ENCODE peak calls at places on chromosomes 12 and 14, in four cellular contexts. Z, N, F and R are unnamed samples.

GRCh38 chr14:24876996-24877395 is 173.0 kb downstream of the STXBP6 start:
- DNase-seq in Z (no peak), N (no peak), F (no peak), R (no peak)

GRCh38 chr14:94394594-94395305 is 6.3 kb upstream of the SERPINA1 start:
- DNase-seq in Z (peak; percentile 49), N (no peak), F (no peak), R (no peak)

GRCh38 chr12:75766263-75767160 is 255.1 kb upstream of the KRR1 start:
- DNase-seq in Z (no peak), N (no peak), F (no peak), R (no peak)

GRCh38 chr14:89990623-89991275 is 35.0 kb downstream of the TDP1 start:
- DNase-seq in Z (no peak), N (no peak), F (no peak), R (no peak)

GRCh38 chr14:61269321-61270083 is 11.6 kb downstream of the TMEM30B start:
- DNase-seq in Z (peak; percentile 69), N (peak; percentile 77), F (peak; percentile 64), R (peak; percentile 75)

GRCh38 chr12:116818341-116818856 is 62.8 kb downstream of the HRK start:
- DNase-seq in Z (peak; percentile 62), N (no peak), F (no peak), R (peak; percentile 71)

GRCh38 chr14:96762650-96763049 is 34.5 kb upstream of the VRK1 start:
- DNase-seq in Z (no peak), N (peak; percentile 27), F (no peak), R (no peak)

GRCh38 chr12:52186135-52186840 is 5.5 kb downstream of the KRT80 start:
- DNase-seq in Z (no peak), N (no peak), F (no peak), R (no peak)

GRCh38 chr14:101233016-101233355 is 328.3 kb upstream of the DIO3 start:
- DNase-seq in Z (no peak), N (no peak), F (no peak), R (peak; percentile 57)

GRCh38 chr12:67318786-67319185 is 49.6 kb downstream of the CAND1 start:
- DNase-seq in Z (no peak), N (no peak), F (no peak), R (no peak)

GRCh38 chr14:51465486-51465885 is 186.2 kb upstream of the FRMD6 start:
- DNase-seq in Z (no peak), N (no peak), F (no peak), R (no peak)

GRCh38 chr12:93002278-93003054 is 73.4 kb upstream of the EEA1 start:
- DNase-seq in Z (no peak), N (no peak), F (no peak), R (no peak)

GRCh38 chr12:54191126-54191525 is 2.3 kb upstream of the SMUG1 start:
- DNase-seq in Z (no peak), N (no peak), F (no peak), R (no peak)

GRCh38 chr12:51238037-51238509 is 553 bp upstream of the DAZAP2 start:
- DNase-seq in Z (no peak), N (no peak), F (no peak), R (no peak)

GRCh38 chr12:55728932-55729591 is at the start of gene CD63:
- DNase-seq in Z (peak; percentile 96), N (no peak), F (no peak), R (peak; percentile 98)

GRCh38 chr12:119576915-119577314 is 16.7 kb upstream of the TMEM233 start:
- DNase-seq in Z (no peak), N (no peak), F (no peak), R (no peak)

GRCh38 chr12:49673446-49674317 is 33.5 kb downstream of the FMNL3 start:
- DNase-seq in Z (peak; percentile 94), N (peak; percentile 76), F (no peak), R (peak; percentile 96)

GRCh38 chr14:74549588-74549987 is 56.0 kb downstream of the ISCA2 start:
- DNase-seq in Z (no peak), N (no peak), F (no peak), R (no peak)

GRCh38 chr12:115257791-115258190 is 573.8 kb upstream of the TBX3 start:
- DNase-seq in Z (no peak), N (peak; percentile 32), F (no peak), R (no peak)

GRCh38 chr12:95085612-95086011 is 12.2 kb upstream of the NR2C1 start:
- DNase-seq in Z (no peak), N (no peak), F (no peak), R (no peak)

GRCh38 chr14:20774258-20774657 is 6.1 kb downstream of the EDDM3B start:
- DNase-seq in Z (no peak), N (no peak), F (no peak), R (no peak)

GRCh38 chr12:111034148-111034910 is 114.0 kb upstream of the MYL2 start:
- DNase-seq in Z (no peak), N (no peak), F (no peak), R (no peak)

GRCh38 chr12:100927825-100928224 is 133.2 kb downstream of the ANO4 start:
- DNase-seq in Z (no peak), N (peak; percentile 19), F (no peak), R (no peak)

GRCh38 chr14:73503648-73504047 is 12.9 kb downstream of the RIOX1 start:
- DNase-seq in Z (no peak), N (no peak), F (no peak), R (no peak)

GRCh38 chr12:40224439-40225291 is at the start of gene LRRK2:
- DNase-seq in Z (peak; percentile 92), N (no peak), F (peak; percentile 7), R (peak; percentile 95)

GRCh38 chr12:53726342-53726741 is 910 bp downstream of the CALCOCO1 start:
- DNase-seq in Z (no peak), N (no peak), F (no peak), R (no peak)

GRCh38 chr14:87063181-87063580 is 929.8 kb downstream of the GALC start:
- DNase-seq in Z (no peak), N (no peak), F (no peak), R (no peak)

GRCh38 chr14:36845346-36846042 is 183.8 kb downstream of the PAX9 start:
- DNase-seq in Z (no peak), N (no peak), F (no peak), R (no peak)

GRCh38 chr12:115569694-115570093 is 707.8 kb downstream of the MED13L start:
- DNase-seq in Z (no peak), N (no peak), F (no peak), R (no peak)

GRCh38 chr12:27779416-27779815 is 617 bp upstream of the KLHL42 start:
- DNase-seq in Z (no peak), N (no peak), F (no peak), R (peak; percentile 43)

GRCh38 chr12:19131020-19131431 is 1.5 kb downstream of the PLEKHA5 start:
- DNase-seq in Z (peak; percentile 40), N (no peak), F (no peak), R (no peak)

GRCh38 chr14:24080142-24080530 is 8.8 kb downstream of the CPNE6 start:
- DNase-seq in Z (no peak), N (no peak), F (no peak), R (no peak)

GRCh38 chr14:55180434-55180833 is 11.0 kb downstream of the DLGAP5 start:
- DNase-seq in Z (no peak), N (no peak), F (no peak), R (no peak)

GRCh38 chr12:10454531-10454930 is 1.4 kb upstream of the KLRC1 start:
- DNase-seq in Z (no peak), N (no peak), F (no peak), R (no peak)

GRCh38 chr14:70842851-70843462 is 33.6 kb upstream of the MAP3K9 start:
- DNase-seq in Z (no peak), N (no peak), F (no peak), R (no peak)

GRCh38 chr14:74904623-74905503 is 18.2 kb downstream of the RPS6KL1 start:
- DNase-seq in Z (peak; percentile 32), N (no peak), F (no peak), R (no peak)

GRCh38 chr12:9948606-9949286 is 16.6 kb upstream of the CLEC2A start:
- DNase-seq in Z (no peak), N (no peak), F (no peak), R (no peak)

GRCh38 chr12:49019435-49020317 is 1.1 kb upstream of the PRKAG1 start:
- DNase-seq in Z (no peak), N (no peak), F (no peak), R (no peak)